ENCODE peak calls at places on chromosome 1, in five cellular contexts. One of them, this sample, is unnamed.

GRCh38 chr1:37471345-37472231 is 2.8 kb upstream of the ZC3H12A start:
- DNase-seq in neuronal stem cell: no peak
- DNase-seq in IMR-90: peak; percentile 90
- DNase-seq in H1: no peak
- DNase-seq in H9: peak; percentile 87
- DNase-seq in this sample: peak; percentile 54

GRCh38 chr1:25973610-25974355 is 24.1 kb downstream of the PAFAH2 start:
- DNase-seq in neuronal stem cell: no peak
- DNase-seq in IMR-90: no peak
- DNase-seq in H1: no peak
- DNase-seq in H9: no peak
- DNase-seq in this sample: no peak

GRCh38 chr1:147539122-147539575 is 2.2 kb upstream of the BCL9 start:
- DNase-seq in neuronal stem cell: peak; percentile 17
- DNase-seq in IMR-90: peak; percentile 98
- DNase-seq in H1: no peak
- DNase-seq in H9: no peak
- DNase-seq in this sample: peak; percentile 24

GRCh38 chr1:37439672-37439995 is 34.7 kb upstream of the ZC3H12A start:
- DNase-seq in neuronal stem cell: no peak
- DNase-seq in IMR-90: no peak
- DNase-seq in H1: no peak
- DNase-seq in H9: no peak
- DNase-seq in this sample: no peak

GRCh38 chr1:22471078-22471477 is 19.4 kb downstream of the ZBTB40 start:
- DNase-seq in neuronal stem cell: no peak
- DNase-seq in IMR-90: peak; percentile 54
- DNase-seq in H1: no peak
- DNase-seq in H9: no peak
- DNase-seq in this sample: no peak

GRCh38 chr1:167150434-167150833 is 56.6 kb downstream of the STYXL2 start:
- DNase-seq in neuronal stem cell: no peak
- DNase-seq in IMR-90: no peak
- DNase-seq in H1: no peak
- DNase-seq in H9: no peak
- DNase-seq in this sample: no peak

GRCh38 chr1:108627256-108627655 is 33.6 kb downstream of the HENMT1 start:
- DNase-seq in neuronal stem cell: no peak
- DNase-seq in IMR-90: no peak
- DNase-seq in H1: no peak
- DNase-seq in H9: no peak
- DNase-seq in this sample: no peak

GRCh38 chr1:220031290-220031689 is 15.0 kb downstream of the EPRS1 start:
- DNase-seq in neuronal stem cell: no peak
- DNase-seq in IMR-90: no peak
- DNase-seq in H1: no peak
- DNase-seq in H9: no peak
- DNase-seq in this sample: no peak

GRCh38 chr1:153346067-153346723 is 2.4 kb downstream of the PGLYRP4 start:
- DNase-seq in neuronal stem cell: no peak
- DNase-seq in IMR-90: no peak
- DNase-seq in H1: peak; percentile 20
- DNase-seq in H9: no peak
- DNase-seq in this sample: no peak

GRCh38 chr1:201495447-201496295 is 11.3 kb downstream of the CSRP1 start:
- DNase-seq in neuronal stem cell: no peak
- DNase-seq in IMR-90: peak; percentile 67
- DNase-seq in H1: no peak
- DNase-seq in H9: no peak
- DNase-seq in this sample: no peak

GRCh38 chr1:91123319-91123718 is 101.5 kb upstream of the ZNF644 start:
- DNase-seq in neuronal stem cell: no peak
- DNase-seq in IMR-90: no peak
- DNase-seq in H1: peak; percentile 50
- DNase-seq in H9: no peak
- DNase-seq in this sample: no peak

GRCh38 chr1:150558761-150559626 is 9.8 kb downstream of the ADAMTSL4 start:
- DNase-seq in neuronal stem cell: no peak
- DNase-seq in IMR-90: no peak
- DNase-seq in H1: no peak
- DNase-seq in H9: peak; percentile 31
- DNase-seq in this sample: peak; percentile 69

GRCh38 chr1:215583185-215583692 is 16.1 kb downstream of the KCTD3 start:
- DNase-seq in neuronal stem cell: no peak
- DNase-seq in IMR-90: no peak
- DNase-seq in H1: no peak
- DNase-seq in H9: peak; percentile 56
- DNase-seq in this sample: peak; percentile 77

GRCh38 chr1:228039504-228039903 is 32.7 kb downstream of the WNT3A start:
- DNase-seq in neuronal stem cell: no peak
- DNase-seq in IMR-90: no peak
- DNase-seq in H1: peak; percentile 20
- DNase-seq in H9: peak; percentile 12
- DNase-seq in this sample: no peak

GRCh38 chr1:6627841-6628545 is 3.3 kb downstream of the THAP3 start:
- DNase-seq in neuronal stem cell: no peak
- DNase-seq in IMR-90: no peak
- DNase-seq in H1: no peak
- DNase-seq in H9: no peak
- DNase-seq in this sample: no peak

GRCh38 chr1:59204001-59204400 is 92.9 kb upstream of the FGGY start:
- DNase-seq in neuronal stem cell: no peak
- DNase-seq in IMR-90: peak; percentile 32
- DNase-seq in H1: no peak
- DNase-seq in H9: no peak
- DNase-seq in this sample: no peak

GRCh38 chr1:179228783-179229213 is 679 bp downstream of the ABL2 start:
- DNase-seq in neuronal stem cell: peak; percentile 37
- DNase-seq in IMR-90: peak; percentile 15
- DNase-seq in H1: peak; percentile 67
- DNase-seq in H9: peak; percentile 63
- DNase-seq in this sample: peak; percentile 16

GRCh38 chr1:182303778-182304177 is 87.8 kb downstream of the GLUL start:
- DNase-seq in neuronal stem cell: no peak
- DNase-seq in IMR-90: no peak
- DNase-seq in H1: no peak
- DNase-seq in H9: no peak
- DNase-seq in this sample: no peak

GRCh38 chr1:14997646-14998276 is 155.8 kb upstream of the TMEM51 start:
- DNase-seq in neuronal stem cell: no peak
- DNase-seq in IMR-90: peak; percentile 41
- DNase-seq in H1: no peak
- DNase-seq in H9: no peak
- DNase-seq in this sample: no peak

GRCh38 chr1:205449254-205449749 is 6.5 kb downstream of the BLACAT1 start:
- DNase-seq in neuronal stem cell: no peak
- DNase-seq in IMR-90: no peak
- DNase-seq in H1: no peak
- DNase-seq in H9: no peak
- DNase-seq in this sample: no peak

GRCh38 chr1:205448540-205449253 is 7.1 kb downstream of the BLACAT1 start:
- DNase-seq in neuronal stem cell: no peak
- DNase-seq in IMR-90: no peak
- DNase-seq in H1: peak; percentile 80
- DNase-seq in H9: peak; percentile 89
- DNase-seq in this sample: no peak

GRCh38 chr1:205450448-205450847 is 5.4 kb downstream of the BLACAT1 start:
- DNase-seq in neuronal stem cell: no peak
- DNase-seq in IMR-90: no peak
- DNase-seq in H1: peak; percentile 62
- DNase-seq in H9: peak; percentile 78
- DNase-seq in this sample: no peak

GRCh38 chr1:205451202-205451601 is 4.6 kb downstream of the BLACAT1 start:
- DNase-seq in neuronal stem cell: no peak
- DNase-seq in IMR-90: no peak
- DNase-seq in H1: peak; percentile 61
- DNase-seq in H9: peak; percentile 77
- DNase-seq in this sample: no peak

GRCh38 chr1:205449750-205450443 is 5.9 kb downstream of the BLACAT1 start:
- DNase-seq in neuronal stem cell: no peak
- DNase-seq in IMR-90: peak; percentile 36
- DNase-seq in H1: peak; percentile 77
- DNase-seq in H9: peak; percentile 86
- DNase-seq in this sample: no peak
- H3K27me3 ChIP-seq in neuronal stem cell: no peaks in the 10 kb centered on the region
- H3K27me3 ChIP-seq in IMR-90: peaks cover 61% of the 10 kb centered on the region
- H3K27me3 ChIP-seq in H1: peaks cover 5% of the 10 kb centered on the region
- H3K27me3 ChIP-seq in H9: no peaks in the 10 kb centered on the region
- H3K27me3 ChIP-seq in this sample: no peaks in the 10 kb centered on the region

DNA sequence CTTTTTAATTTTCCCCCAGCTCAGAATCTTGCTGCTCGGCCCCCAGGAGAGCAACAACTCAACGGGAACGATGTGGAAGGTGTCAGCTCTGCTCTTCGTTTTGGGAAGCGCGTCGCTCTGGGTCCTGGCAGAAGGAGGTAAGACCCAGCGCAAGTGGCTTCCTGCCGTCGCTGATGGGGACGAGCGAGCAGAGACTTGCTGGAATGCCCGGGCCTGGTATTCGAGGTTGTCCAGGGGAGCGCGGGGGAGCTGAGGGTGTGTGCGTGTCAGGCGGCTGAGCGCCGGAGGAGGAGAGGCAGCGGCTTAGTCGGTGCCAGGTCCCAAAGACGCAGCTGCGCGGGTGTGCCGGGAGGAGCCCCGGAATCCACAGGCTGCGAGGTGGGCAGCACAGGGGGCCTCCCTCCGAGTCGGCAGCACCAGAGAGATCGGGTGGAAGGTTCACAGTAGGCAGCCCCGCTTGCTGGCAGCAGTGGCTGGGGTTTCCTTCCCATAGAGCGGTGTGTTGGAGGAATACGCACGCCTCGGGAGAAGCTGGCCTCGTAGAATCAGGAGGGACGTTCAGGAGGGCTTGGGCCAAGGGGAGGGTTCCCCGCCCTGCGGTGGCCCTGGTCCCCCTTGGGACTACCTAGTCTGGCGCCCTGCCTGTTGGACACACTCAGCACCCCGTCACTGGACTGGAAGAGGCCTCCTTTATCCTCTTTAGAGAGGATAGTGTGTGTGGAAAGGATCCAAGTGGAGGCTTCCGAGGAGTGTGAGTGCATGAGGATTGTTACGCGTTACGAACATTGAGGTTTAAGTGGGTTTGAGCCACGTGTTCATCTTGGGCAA is 546 bp downstream of the PDPN start:
- DNase-seq in neuronal stem cell: peak; percentile 53
- DNase-seq in IMR-90: no peak
- DNase-seq in H1: peak; percentile 56
- DNase-seq in H9: peak; percentile 59
- DNase-seq in this sample: no peak
- H3K18ac ChIP-seq in neuronal stem cell: peak overlapping the region; percentile 96
- H3K18ac ChIP-seq in IMR-90: no peak overlapping the region
- H3K18ac ChIP-seq in H1: peak overlapping the region; percentile 84
- H3K18ac ChIP-seq in H9: no peak overlapping the region
- H3K18ac ChIP-seq in this sample: peak overlapping the region; percentile 5

DNA sequence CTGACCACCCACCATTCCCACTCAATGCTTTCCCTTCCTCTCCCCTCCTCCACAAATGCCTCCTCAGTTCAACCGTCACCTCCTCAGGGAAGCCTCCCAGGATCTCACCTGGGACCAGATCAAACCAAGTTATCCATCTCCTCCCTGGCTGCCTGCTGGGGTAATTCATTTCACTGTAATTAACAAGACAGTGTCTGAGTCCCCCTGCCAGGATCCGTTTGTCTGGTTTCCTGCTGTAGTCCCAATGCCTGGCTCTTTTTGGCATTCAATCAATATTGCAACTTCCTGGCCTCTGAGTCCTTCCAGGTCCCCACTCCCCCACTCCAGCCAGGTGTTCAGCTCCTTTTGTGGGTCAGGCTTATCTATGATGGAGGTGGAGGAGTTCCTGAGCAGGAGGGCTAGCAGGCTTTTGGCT is 687.7 kb downstream of the PTPRU start:
- DNase-seq in neuronal stem cell: no peak
- DNase-seq in IMR-90: no peak
- DNase-seq in H1: no peak
- DNase-seq in H9: peak; percentile 54
- DNase-seq in this sample: no peak
- H3K4ac ChIP-seq in neuronal stem cell: no peak overlapping the region
- H3K4ac ChIP-seq in IMR-90: no peak overlapping the region
- H3K4ac ChIP-seq in H1: no peak overlapping the region
- H3K4ac ChIP-seq in H9: no peak overlapping the region
- H3K4ac ChIP-seq in this sample: no peak overlapping the region

GRCh38 chr1:112529301-112529700 is 20.5 kb downstream of the WNT2B start:
- DNase-seq in neuronal stem cell: no peak
- DNase-seq in IMR-90: peak; percentile 88
- DNase-seq in H1: no peak
- DNase-seq in H9: no peak
- DNase-seq in this sample: peak; percentile 48
- H3K27me3 ChIP-seq in neuronal stem cell: no peaks in the 10 kb centered on the region
- H3K27me3 ChIP-seq in IMR-90: no peaks in the 10 kb centered on the region
- H3K27me3 ChIP-seq in H1: no peaks in the 10 kb centered on the region
- H3K27me3 ChIP-seq in H9: no peaks in the 10 kb centered on the region
- H3K27me3 ChIP-seq in this sample: no peaks in the 10 kb centered on the region

GRCh38 chr1:117118101-117118500 is 3.4 kb downstream of the TRIM45 start:
- DNase-seq in neuronal stem cell: no peak
- DNase-seq in IMR-90: no peak
- DNase-seq in H1: no peak
- DNase-seq in H9: no peak
- DNase-seq in this sample: peak; percentile 70

GRCh38 chr1:117120774-117121588 is 568 bp downstream of the TRIM45 start:
- DNase-seq in neuronal stem cell: no peak
- DNase-seq in IMR-90: peak; percentile 57
- DNase-seq in H1: no peak
- DNase-seq in H9: peak; percentile 34
- DNase-seq in this sample: peak; percentile 15

GRCh38 chr1:117122297-117123025 is 912 bp upstream of the TRIM45 start:
- DNase-seq in neuronal stem cell: peak; percentile 75
- DNase-seq in IMR-90: no peak
- DNase-seq in H1: no peak
- DNase-seq in H9: no peak
- DNase-seq in this sample: peak; percentile 89

GRCh38 chr1:117123274-117123673 is 1.7 kb upstream of the TRIM45 start:
- DNase-seq in neuronal stem cell: no peak
- DNase-seq in IMR-90: no peak
- DNase-seq in H1: no peak
- DNase-seq in H9: no peak
- DNase-seq in this sample: peak; percentile 24

DNA sequence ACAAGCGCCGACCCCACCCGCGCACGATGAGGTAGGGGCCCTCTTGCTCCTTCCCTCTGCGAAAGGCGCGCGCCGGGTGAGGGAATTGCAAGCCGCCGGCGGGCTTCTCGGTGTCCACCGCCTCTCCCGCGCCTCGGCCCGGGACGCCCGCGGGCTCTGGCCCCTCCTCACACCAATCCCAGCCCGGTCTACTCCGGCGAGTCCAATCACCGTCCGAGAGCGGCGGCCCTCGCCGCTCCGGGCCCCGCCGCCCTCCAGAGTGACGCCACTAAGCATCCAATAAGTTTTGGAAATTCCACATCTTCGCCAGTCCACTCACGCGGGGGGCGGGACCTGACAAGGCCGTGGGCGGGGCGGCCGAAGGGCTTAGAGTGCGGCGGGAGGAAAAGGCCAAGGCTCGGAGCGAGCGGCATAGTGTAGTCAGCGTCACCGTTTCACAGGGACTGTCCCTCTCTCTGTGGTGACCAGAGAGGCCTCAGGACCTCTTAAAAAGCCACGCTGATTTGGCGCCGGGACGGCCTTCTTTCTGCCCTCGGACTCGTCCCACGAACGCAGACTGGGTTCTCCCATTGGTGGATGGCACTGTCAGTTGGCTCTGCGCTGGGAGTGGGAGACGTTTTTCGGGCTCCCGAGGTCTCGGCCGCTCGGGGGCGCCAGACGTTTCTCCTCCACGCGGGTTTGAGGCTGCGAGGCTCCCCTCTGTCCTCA is at the start of gene TRIM45:
- DNase-seq in neuronal stem cell: peak; percentile 96
- DNase-seq in IMR-90: peak; percentile 96
- DNase-seq in H1: peak; percentile 93
- DNase-seq in H9: peak; percentile 96
- DNase-seq in this sample: peak; percentile 97
- H3K18ac ChIP-seq in neuronal stem cell: peak within 1 kb of the TSS; percentile 98
- H3K18ac ChIP-seq in IMR-90: peak within 1 kb of the TSS; percentile 91
- H3K18ac ChIP-seq in H1: peak within 1 kb of the TSS; percentile 96
- H3K18ac ChIP-seq in H9: peak within 1 kb of the TSS; percentile 83
- H3K18ac ChIP-seq in this sample: peak within 1 kb of the TSS; percentile 95

This sample was measured in trophoblast cell.